ENCODE peak calls at places on chromosomes 1 and 21, in four cellular contexts. P is T-helper 1 cell; T is stimulated activated CD4-positive, alpha-beta T cell treated with anti-CD3 and anti-CD28 coated beads, TNF-alpha, amount 100 ng/mL, for 1 hour; Z is MV-4-11. D is an unnamed sample.

GRCh38 chr1:206460846-206461426 is 9.3 kb upstream of the IKBKE start:
- DNase-seq in T (no peak), Z (no peak), P (no peak), D (no peak)

GRCh38 chr1:32891241-32891570 is 4.9 kb downstream of the HPCA start:
- DNase-seq in Z (no peak), P (no peak), T (no peak), D (no peak)

GRCh38 chr1:240152611-240153297 is 61.1 kb downstream of the FMN2 start:
- DNase-seq in T (no peak), Z (no peak), P (no peak), D (no peak)

GRCh38 chr21:41167348-41168342 is at the start of gene BACE2:
- DNase-seq in T (peak), Z (peak), P (peak), D (peak)

GRCh38 chr1:235854347-235854746 is 12.4 kb downstream of the LYST start:
- DNase-seq in Z (no peak), P (no peak), T (no peak), D (no peak)

GRCh38 chr1:64745181-64745985 is 508 bp downstream of the RAVER2 start:
- DNase-seq in T (peak), P (peak), Z (no peak), D (no peak)

GRCh38 chr1:3021233-3021671 is at the start of gene ACTRT2:
- DNase-seq in P (no peak), T (no peak), Z (no peak), D (no peak)

GRCh38 chr1:119622694-119623515 is 25.2 kb downstream of the ZNF697 start:
- DNase-seq in T (no peak), Z (no peak), P (no peak), D (no peak)

GRCh38 chr21:37766104-37766503 is 150.2 kb downstream of the KCNJ6 start:
- DNase-seq in Z (no peak), T (no peak), P (no peak), D (no peak)

D was measured in NCI-H774.